ENCODE peak calls at places on chromosomes 11 and 22, in six cellular contexts. J, V, E, C, Q and H are unnamed samples.

GRCh38 chr11:7527029-7527428 is 13.2 kb downstream of the PPFIBP2 start:
- DNase-seq in C (no peak), Q (no peak), V (no peak), E (no peak), J (no peak), H (no peak)

GRCh38 chr11:19220903-19221682 is 19.3 kb upstream of the CSRP3 start:
- DNase-seq in J (no peak), E (no peak), C (no peak), V (no peak), Q (no peak), H (no peak)

GRCh38 chr11:57515332-57516060 is at the start of gene SLC43A1:
- DNase-seq in E (peak; percentile 87), C (no peak), J (peak; percentile 81), V (peak; percentile 57), Q (peak; percentile 69), H (no peak)

GRCh38 chr22:28923826-28924732 is 40.7 kb downstream of the ZNRF3 start:
- DNase-seq in E (no peak), V (peak; percentile 30), J (no peak), Q (no peak), C (no peak), H (no peak)

GRCh38 chr11:72781313-72782080 is 12.3 kb downstream of the STARD10 start:
- DNase-seq in E (no peak), Q (no peak), J (peak; percentile 86), C (no peak), V (peak; percentile 66), H (no peak)

GRCh38 chr11:73271936-73272679 is at the start of gene P2RY6:
- DNase-seq in J (peak; percentile 33), V (peak; percentile 28), E (peak; percentile 67), C (no peak), Q (peak; percentile 20), H (peak; percentile 11)

GRCh38 chr11:102527701-102528100 is 2.8 kb downstream of the MMP7 start:
- DNase-seq in V (no peak), Q (no peak), C (no peak), J (no peak), E (no peak), H (peak; percentile 40)

GRCh38 chr11:100151944-100152343 is 535.1 kb upstream of the ARHGAP42 start:
- DNase-seq in E (no peak), C (no peak), Q (peak; percentile 40), J (no peak), V (no peak), H (no peak)

GRCh38 chr11:90512846-90513245 is 290.0 kb upstream of the CHORDC1 start:
- DNase-seq in Q (no peak), V (no peak), C (no peak), E (no peak), J (no peak), H (no peak)

GRCh38 chr22:48794906-48795305 is 1032.8 kb downstream of the BRD1 start:
- DNase-seq in J (no peak), V (no peak), C (no peak), E (no peak), Q (no peak), H (no peak)

GRCh38 chr11:78773077-78773476 is 198.4 kb upstream of the NARS2 start:
- DNase-seq in Q (no peak), J (no peak), E (no peak), V (no peak), C (no peak), H (no peak)

GRCh38 chr22:33210129-33210784 is 152.1 kb upstream of the SYN3 start:
- DNase-seq in E (no peak), C (no peak), Q (peak; percentile 4), J (peak; percentile 15), V (peak; percentile 87), H (peak; percentile 11)

GRCh38 chr11:12411806-12412727 is 34.7 kb downstream of the PARVA start:
- DNase-seq in J (peak; percentile 76), C (peak; percentile 81), Q (peak; percentile 90), E (peak; percentile 88), V (peak; percentile 90), H (peak; percentile 79)

GRCh38 chr22:47835726-47836125 is 1073.3 kb downstream of the TBC1D22A start:
- DNase-seq in C (peak; percentile 9), Q (peak; percentile 84), J (no peak), V (no peak), E (no peak), H (peak; percentile 31)

GRCh38 chr11:102592634-102593581 is 32.2 kb downstream of the MMP20 start:
- DNase-seq in E (no peak), V (peak; percentile 72), Q (no peak), J (peak; percentile 22), C (no peak), H (no peak)

GRCh38 chr11:74169736-74170458 is 905 bp downstream of the C2CD3 start:
- DNase-seq in V (no peak), C (no peak), J (no peak), E (no peak), Q (peak; percentile 3), H (no peak)

GRCh38 chr11:31995525-31996123 is 95.2 kb upstream of the RCN1 start:
- DNase-seq in V (no peak), E (no peak), C (no peak), Q (peak; percentile 7), J (no peak), H (no peak)

GRCh38 chr11:35662061-35662648 is 420 bp upstream of the TRIM44 start:
- DNase-seq in J (no peak), Q (no peak), E (no peak), C (no peak), V (no peak), H (no peak)

GRCh38 chr11:21888814-21889213 is 304.1 kb upstream of the ANO5 start:
- DNase-seq in E (no peak), C (no peak), J (no peak), V (no peak), Q (peak; percentile 13), H (no peak)

GRCh38 chr11:35250192-35250591 is 111.2 kb downstream of the CD44 start:
- DNase-seq in V (no peak), Q (no peak), J (no peak), C (no peak), E (no peak), H (no peak)

GRCh38 chr11:95144313-95145235 is 54.9 kb downstream of the ENDOD1 start:
- DNase-seq in V (no peak), C (no peak), J (peak; percentile 33), E (no peak), Q (no peak), H (no peak)

GRCh38 chr11:108069947-108070346 is 51.4 kb upstream of the ACAT1 start:
- DNase-seq in E (no peak), V (no peak), C (peak; percentile 41), J (no peak), Q (peak; percentile 71), H (no peak)

GRCh38 chr22:31199187-31199586 is 12.9 kb upstream of the LIMK2 start:
- DNase-seq in E (no peak), C (no peak), J (no peak), V (peak; percentile 46), Q (no peak), H (no peak)

DNA sequence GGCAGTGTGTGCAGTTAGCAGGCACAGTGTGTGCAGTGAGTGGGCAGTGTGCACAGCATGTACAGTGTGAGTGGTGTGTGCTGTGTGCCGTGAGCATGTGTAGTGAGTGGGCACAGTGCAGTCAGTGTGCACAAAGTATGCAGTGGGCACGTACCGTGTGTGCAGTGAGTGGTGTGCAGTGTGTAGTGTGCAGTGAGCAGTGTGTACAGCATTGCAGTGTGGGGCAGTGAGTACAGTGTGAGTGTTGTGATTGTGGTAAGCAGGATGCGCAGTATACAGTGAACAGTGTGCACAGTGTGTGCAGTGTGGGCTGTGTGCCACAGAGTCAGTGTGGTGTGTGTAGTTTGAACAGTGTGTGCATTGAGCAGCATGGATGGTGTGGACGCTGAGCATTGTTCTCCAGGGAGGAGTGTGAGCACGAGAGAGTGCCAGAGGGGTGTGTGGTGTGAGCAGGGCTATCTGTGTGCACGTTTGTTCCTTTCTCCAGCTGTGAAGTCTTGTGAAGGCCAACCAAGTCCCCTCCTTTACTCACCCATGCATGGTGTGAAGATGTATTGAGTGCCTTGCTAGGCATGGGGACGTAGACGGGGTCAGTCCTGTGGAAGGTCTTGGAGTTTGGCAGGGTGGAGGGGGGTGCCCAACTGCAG is 3.1 kb downstream of the SHANK3 start:
- DNase-seq in J (peak; percentile 1), Q (no peak), E (no peak), C (no peak), V (no peak), H (no peak)
- H3K4me3 ChIP-seq in J (no peak overlapping the region), Q (no peak overlapping the region), E (peak overlapping the region; percentile 22), C (no peak overlapping the region), V (peak overlapping the region; percentile 61), H (no peak overlapping the region)

DNA sequence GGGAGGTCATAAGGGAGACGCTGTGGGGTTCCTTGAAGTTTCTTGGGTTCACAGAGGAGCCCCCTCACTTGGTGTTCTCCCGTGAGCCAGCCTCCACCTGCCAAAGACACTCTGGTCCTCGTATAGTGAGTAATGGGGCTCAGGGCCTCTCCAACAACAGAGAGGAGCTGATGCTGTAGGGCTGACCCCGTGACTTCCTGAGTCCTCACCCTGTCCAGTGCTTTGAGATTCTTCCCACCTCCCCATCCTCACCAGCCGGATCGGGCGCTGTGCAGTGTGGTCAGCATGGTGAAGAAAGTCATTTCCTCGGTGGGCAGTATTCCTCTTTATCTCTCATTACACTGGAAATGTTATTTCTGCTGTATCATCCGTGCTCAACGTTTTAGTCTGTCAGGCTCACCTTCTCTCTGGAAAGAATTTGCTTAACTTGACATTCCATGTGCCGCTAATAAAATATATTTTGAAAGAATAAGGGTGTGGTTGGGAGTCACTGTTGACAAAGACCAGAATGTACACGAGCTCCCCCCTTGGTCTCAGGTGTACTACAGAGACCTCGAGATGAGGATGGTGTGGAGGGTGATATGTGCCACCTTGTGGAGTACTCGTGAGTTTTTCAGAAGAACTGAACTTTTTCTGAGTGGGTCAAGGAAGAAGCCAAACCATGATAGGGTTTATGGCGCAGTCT is 25.7 kb upstream of the SCGB1A1 start:
- DNase-seq in E (peak; percentile 52), C (no peak), Q (no peak), V (no peak), J (peak; percentile 79), H (no peak)
- TF ChIP-seq CTCF in E (no peak), C (no peak), Q (no peak), V (peak; percentile 19), J (peak; percentile 84), H (no peak)

DNA sequence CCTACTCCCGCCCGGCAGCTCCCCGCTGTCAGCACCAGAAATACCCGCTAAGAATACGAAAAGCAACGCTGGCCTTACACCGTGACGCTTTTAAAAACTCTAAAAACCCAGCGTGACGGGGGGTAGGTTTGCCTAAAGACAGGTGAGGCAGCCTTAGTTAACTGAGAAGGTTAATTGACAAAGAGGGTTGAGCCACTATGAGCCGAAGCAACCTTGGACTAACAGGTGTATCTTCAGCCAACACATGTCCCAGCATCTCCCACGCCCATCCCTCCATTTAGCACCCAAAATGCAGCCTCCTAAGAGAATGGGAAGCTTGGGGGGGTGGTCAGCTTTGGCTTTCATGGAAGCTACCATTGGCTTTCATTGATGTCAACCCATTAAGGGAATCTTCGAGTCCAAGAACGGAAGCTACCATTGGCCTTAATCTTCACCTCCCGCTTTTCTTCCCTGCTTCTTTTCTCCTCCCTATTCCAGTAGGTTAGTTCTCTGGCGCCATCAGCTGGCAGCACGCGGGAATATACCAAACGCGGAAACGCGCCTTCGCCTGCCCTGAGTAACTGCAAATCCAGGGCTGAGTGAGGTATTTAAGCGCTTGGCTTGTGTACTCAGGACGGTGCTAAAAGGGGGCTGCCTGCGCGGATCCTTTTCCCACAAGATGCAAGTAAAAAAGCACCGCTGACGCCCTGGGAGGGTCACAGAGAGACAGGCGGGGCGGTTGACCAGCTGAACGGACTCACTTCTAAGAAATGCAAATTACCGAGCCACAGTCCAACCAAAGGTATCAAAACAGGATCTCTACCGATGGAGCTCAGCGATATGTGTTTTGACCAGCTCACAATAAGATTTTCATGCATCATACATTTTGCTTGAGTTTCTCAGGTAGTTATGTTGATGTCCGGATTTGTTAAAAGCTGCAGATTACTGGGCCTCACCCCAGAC is 38.5 kb upstream of the GLYATL1 start:
- DNase-seq in C (no peak), V (peak; percentile 96), E (no peak), Q (peak; percentile 92), J (peak; percentile 63), H (no peak)
- H3K4me3 ChIP-seq in C (no peak overlapping the region), V (peak overlapping the region; percentile 54), E (no peak overlapping the region), Q (peak overlapping the region; percentile 32), J (no peak overlapping the region), H (no peak overlapping the region)

GRCh38 chr22:36409911-36410756 is 22.4 kb upstream of the MYH9 start:
- DNase-seq in E (peak; percentile 82), Q (peak; percentile 72), J (peak; percentile 51), V (peak; percentile 100), C (no peak), H (no peak)
- TF ChIP-seq CTCF in E (no peak), Q (no peak), J (no peak), V (no peak), C (no peak), H (no peak)